ENCODE peak calls at places on chromosomes 12 and 14, in five cellular contexts. I, X, M, V and A are unnamed samples.
A peak's percentile ranks its signal among the peaks of the same experiment; 100 is the strongest.

GRCh38 chr14:50039734-50040400 is 76.5 kb downstream of the VCPKMT start:
- DNase-seq in V (no peak), I (no peak), M (no peak), X (no peak), A (no peak)

GRCh38 chr12:56257491-56258067 is 605 bp downstream of the ANKRD52 start:
- DNase-seq in V (peak; percentile 45), M (no peak), I (no peak), X (no peak), A (no peak)

GRCh38 chr12:53750812-53751335 is 905 bp downstream of the CISTR start:
- DNase-seq in V (no peak), X (no peak), M (no peak), I (no peak), A (peak; percentile 26)

GRCh38 chr12:81991868-81992267 is 232.7 kb upstream of the PPFIA2 start:
- DNase-seq in V (no peak), I (no peak), X (no peak), M (no peak), A (no peak)

GRCh38 chr14:103085106-103086091 is 1.4 kb downstream of the LBHD2 start:
- DNase-seq in I (no peak), X (no peak), M (no peak), V (no peak), A (no peak)

GRCh38 chr12:49100380-49100779 is 5.8 kb upstream of the DHH start:
- DNase-seq in X (no peak), I (no peak), V (no peak), M (no peak), A (no peak)

GRCh38 chr12:24561411-24561871 is 387.5 kb downstream of the BCAT1 start:
- DNase-seq in I (no peak), V (no peak), X (no peak), M (no peak), A (peak; percentile 10)

GRCh38 chr14:55846852-55847471 is 267.0 kb downstream of the KTN1 start:
- DNase-seq in V (no peak), X (no peak), I (peak; percentile 83), M (no peak), A (no peak)

GRCh38 chr12:99054601-99055128 is 409.6 kb downstream of the APAF1 start:
- DNase-seq in I (no peak), X (no peak), M (no peak), V (no peak), A (no peak)

GRCh38 chr14:77988966-77989365 is 181.2 kb upstream of the NRXN3 start:
- DNase-seq in M (no peak), X (no peak), I (no peak), V (no peak), A (no peak)

GRCh38 chr12:39831587-39832315 is 212.1 kb upstream of the ABCD2 start:
- DNase-seq in I (no peak), V (peak; percentile 42), M (no peak), X (no peak), A (no peak)

GRCh38 chr14:57578427-57579220 is 85.0 kb upstream of the CCDC198 start:
- DNase-seq in M (no peak), V (no peak), X (no peak), I (no peak), A (no peak)

GRCh38 chr12:26125451-26126339 is 858 bp upstream of the BHLHE41 start:
- DNase-seq in M (peak; percentile 69), V (peak; percentile 53), X (peak; percentile 94), I (peak; percentile 89), A (peak; percentile 83)

GRCh38 chr14:81125536-81125935 is 95.2 kb downstream of the GTF2A1 start:
- DNase-seq in M (no peak), V (no peak), X (no peak), I (no peak), A (no peak)

GRCh38 chr12:78457951-78458350 is 406.6 kb upstream of the SYT1 start:
- DNase-seq in M (no peak), X (no peak), V (no peak), I (no peak), A (no peak)

GRCh38 chr12:14960548-14961465 is 594 bp downstream of the ARHGDIB start:
- DNase-seq in V (peak; percentile 83), I (no peak), M (no peak), X (no peak), A (peak; percentile 21)

GRCh38 chr14:69260246-69260978 is 454 bp downstream of the GALNT16 start:
- DNase-seq in X (no peak), V (peak; percentile 24), M (no peak), I (no peak), A (no peak)

GRCh38 chr12:38771871-38772270 is 133.5 kb downstream of the CPNE8 start:
- DNase-seq in X (no peak), V (no peak), M (no peak), I (no peak), A (no peak)

GRCh38 chr14:103101257-103101963 is 6.9 kb downstream of the EXOC3L4 start:
- DNase-seq in X (no peak), M (no peak), V (no peak), I (no peak), A (no peak)

GRCh38 chr12:108778053-108778452 is 46.7 kb upstream of the CORO1C start:
- DNase-seq in I (no peak), V (no peak), M (no peak), X (no peak), A (no peak)

GRCh38 chr12:92987846-92988621 is 58.9 kb upstream of the EEA1 start:
- DNase-seq in V (peak; percentile 34), X (no peak), I (no peak), M (no peak), A (peak; percentile 50)

GRCh38 chr12:92439397-92439779 is 263.4 kb upstream of the PLEKHG7 start:
- DNase-seq in X (no peak), I (no peak), M (no peak), V (no peak), A (no peak)

GRCh38 chr14:103930051-103930604 is 1.9 kb downstream of the TDRD9 start:
- DNase-seq in V (no peak), M (no peak), X (no peak), I (no peak), A (no peak)

GRCh38 chr12:73383584-73384229 is 1111.5 kb downstream of the TRHDE start:
- DNase-seq in M (no peak), I (no peak), V (no peak), X (no peak), A (no peak)

GRCh38 chr12:124140889-124141550 is 153.9 kb upstream of the RFLNA start:
- DNase-seq in I (no peak), M (no peak), V (peak; percentile 7), X (no peak), A (no peak)

GRCh38 chr12:124994435-124994975 is 1.1 kb downstream of the BRI3BP start:
- DNase-seq in X (no peak), M (no peak), I (no peak), V (no peak), A (peak; percentile 81)

GRCh38 chr12:79329933-79330332 is 360.8 kb downstream of the PAWR start:
- DNase-seq in I (no peak), X (no peak), V (peak; percentile 30), M (no peak), A (no peak)

GRCh38 chr12:13254311-13254710 is 57.8 kb downstream of the EMP1 start:
- DNase-seq in V (no peak), I (no peak), M (no peak), X (no peak), A (no peak)

GRCh38 chr12:13258212-13258611 is 61.7 kb downstream of the EMP1 start:
- DNase-seq in V (peak; percentile 32), M (no peak), I (no peak), X (no peak), A (no peak)

GRCh38 chr12:13257356-13257875 is 60.9 kb downstream of the EMP1 start:
- DNase-seq in V (peak; percentile 68), M (no peak), X (no peak), I (no peak), A (no peak)

GRCh38 chr12:13256705-13257045 is 60.1 kb downstream of the EMP1 start:
- DNase-seq in V (no peak), M (no peak), I (no peak), X (no peak), A (no peak)

GRCh38 chr12:13255792-13256704 is 59.5 kb downstream of the EMP1 start:
- DNase-seq in I (peak; percentile 94), X (peak; percentile 62), M (peak; percentile 89), V (peak; percentile 96), A (peak; percentile 94)
- TF ChIP-seq POLR2AphosphoS5 in I (no peak), X (no peak), M (no peak), V (peak; percentile 71), A (peak; percentile 43)

GRCh38 chr12:6582959-6583358 is 14.9 kb upstream of the NOP2 start:
- DNase-seq in V (no peak), M (no peak), X (no peak), I (no peak), A (no peak)
- TF ChIP-seq POLR2AphosphoS5 in V (no peak), M (no peak), X (no peak), I (no peak), A (no peak)

GRCh38 chr14:100332797-100333196 is 9.7 kb downstream of the SLC25A47 start:
- DNase-seq in I (no peak), X (no peak), V (no peak), M (no peak), A (no peak)
- TF ChIP-seq POLR2AphosphoS5 in I (no peak), X (no peak), V (no peak), M (peak; percentile 10), A (no peak)

GRCh38 chr12:116565963-116566362 is 6.8 kb downstream of the MAP1LC3B2 start:
- DNase-seq in M (no peak), V (no peak), X (no peak), I (no peak), A (no peak)
- TF ChIP-seq POLR2AphosphoS5 in M (no peak), V (no peak), X (no peak), I (peak; percentile 21), A (no peak)